ENCODE peak calls at places on chromosomes 5 and 9, in seven cellular contexts. One of them, this sample, is unnamed.

GRCh38 chr5:59390074-59390659 is 503.4 kb downstream of the PDE4D start:
- DNase-seq in A549: no peak
- DNase-seq in thyroid gland: no peak
- DNase-seq in IMR-90: peak
- DNase-seq in ovary: no peak
- DNase-seq in GM12892: no peak
- DNase-seq in HCT116: no peak
- DNase-seq in this sample: no peak

GRCh38 chr9:137696526-137696925 is 77.7 kb downstream of the EHMT1 start:
- DNase-seq in A549: no peak
- DNase-seq in thyroid gland: no peak
- DNase-seq in IMR-90: no peak
- DNase-seq in ovary: no peak
- DNase-seq in GM12892: no peak
- DNase-seq in HCT116: no peak
- DNase-seq in this sample: no peak

GRCh38 chr5:135039526-135040296 is 5.7 kb upstream of the PITX1 start:
- DNase-seq in A549: peak
- DNase-seq in thyroid gland: peak
- DNase-seq in IMR-90: no peak
- DNase-seq in ovary: no peak
- DNase-seq in GM12892: no peak
- DNase-seq in HCT116: no peak
- DNase-seq in this sample: no peak

GRCh38 chr5:65961644-65962043 is 35.3 kb downstream of the ERBIN start:
- DNase-seq in A549: no peak
- DNase-seq in thyroid gland: no peak
- DNase-seq in IMR-90: peak
- DNase-seq in ovary: no peak
- DNase-seq in GM12892: no peak
- DNase-seq in HCT116: no peak
- DNase-seq in this sample: peak

GRCh38 chr5:53045263-53045662 is 56.1 kb downstream of the ITGA2 start:
- DNase-seq in A549: no peak
- DNase-seq in thyroid gland: no peak
- DNase-seq in IMR-90: peak
- DNase-seq in ovary: no peak
- DNase-seq in GM12892: no peak
- DNase-seq in HCT116: no peak
- DNase-seq in this sample: no peak

GRCh38 chr5:138354387-138354786 is 1.9 kb downstream of the KDM3B start:
- DNase-seq in A549: no peak
- DNase-seq in thyroid gland: no peak
- DNase-seq in IMR-90: no peak
- DNase-seq in ovary: no peak
- DNase-seq in GM12892: no peak
- DNase-seq in HCT116: no peak
- DNase-seq in this sample: no peak

GRCh38 chr9:15873573-15874177 is 320.8 kb downstream of the CCDC171 start:
- DNase-seq in A549: peak
- DNase-seq in thyroid gland: no peak
- DNase-seq in IMR-90: peak
- DNase-seq in ovary: no peak
- DNase-seq in GM12892: no peak
- DNase-seq in HCT116: peak
- DNase-seq in this sample: no peak

GRCh38 chr5:77847814-77848290 is 71.7 kb upstream of the TBCA start:
- DNase-seq in A549: no peak
- DNase-seq in thyroid gland: no peak
- DNase-seq in IMR-90: no peak
- DNase-seq in ovary: no peak
- DNase-seq in GM12892: no peak
- DNase-seq in HCT116: no peak
- DNase-seq in this sample: no peak

GRCh38 chr9:130768265-130768664 is 66.8 kb upstream of the ABL1 start:
- DNase-seq in A549: no peak
- DNase-seq in thyroid gland: peak
- DNase-seq in IMR-90: peak
- DNase-seq in ovary: no peak
- DNase-seq in GM12892: no peak
- DNase-seq in HCT116: no peak
- DNase-seq in this sample: no peak

GRCh38 chr9:107404086-107404590 is 85.4 kb downstream of the KLF4 start:
- DNase-seq in A549: no peak
- DNase-seq in thyroid gland: no peak
- DNase-seq in IMR-90: no peak
- DNase-seq in ovary: no peak
- DNase-seq in GM12892: no peak
- DNase-seq in HCT116: no peak
- DNase-seq in this sample: no peak

GRCh38 chr9:131747352-131747751 is 7.5 kb upstream of the RAPGEF1 start:
- DNase-seq in A549: no peak
- DNase-seq in thyroid gland: no peak
- DNase-seq in IMR-90: peak
- DNase-seq in ovary: no peak
- DNase-seq in GM12892: no peak
- DNase-seq in HCT116: no peak
- DNase-seq in this sample: no peak

GRCh38 chr9:136110082-136111061 is 8.3 kb downstream of the TMEM250 start:
- DNase-seq in A549: no peak
- DNase-seq in thyroid gland: no peak
- DNase-seq in IMR-90: peak
- DNase-seq in ovary: no peak
- DNase-seq in GM12892: no peak
- DNase-seq in HCT116: no peak
- DNase-seq in this sample: no peak

GRCh38 chr5:121174351-121174750 is 677.3 kb upstream of the FTMT start:
- DNase-seq in A549: no peak
- DNase-seq in thyroid gland: no peak
- DNase-seq in IMR-90: peak
- DNase-seq in ovary: no peak
- DNase-seq in GM12892: no peak
- DNase-seq in HCT116: no peak
- DNase-seq in this sample: no peak

GRCh38 chr5:125476888-125477585 is 730.6 kb upstream of the ZNF608 start:
- DNase-seq in A549: no peak
- DNase-seq in thyroid gland: no peak
- DNase-seq in IMR-90: peak
- DNase-seq in ovary: no peak
- DNase-seq in GM12892: no peak
- DNase-seq in HCT116: no peak
- DNase-seq in this sample: no peak

GRCh38 chr5:137564475-137564961 is 65.4 kb upstream of the SPOCK1 start:
- DNase-seq in A549: no peak
- DNase-seq in thyroid gland: peak
- DNase-seq in IMR-90: no peak
- DNase-seq in ovary: no peak
- DNase-seq in GM12892: no peak
- DNase-seq in HCT116: no peak
- DNase-seq in this sample: no peak

DNA sequence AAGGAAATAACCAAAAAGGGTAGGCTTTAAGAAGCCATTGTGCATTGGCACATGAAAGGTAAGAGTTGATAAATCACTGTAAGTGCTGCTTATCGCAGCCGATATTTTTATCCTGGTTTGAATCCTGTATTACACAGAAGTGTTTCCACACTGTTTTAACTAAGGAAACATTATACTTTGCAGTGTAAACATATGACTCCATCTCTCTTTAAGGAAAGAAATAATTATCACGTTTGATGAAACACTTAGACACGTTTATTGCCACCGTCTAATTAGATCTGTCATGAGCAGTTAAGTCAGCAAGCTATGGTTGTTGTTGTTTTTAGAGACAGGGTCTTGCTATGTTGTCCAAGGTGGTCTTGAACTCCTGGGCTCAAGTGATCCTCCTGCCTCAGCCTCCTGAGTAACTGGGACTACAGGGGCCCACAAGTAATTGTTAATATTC is 85.7 kb upstream of the TNFAIP8 start:
- DNase-seq in A549: no peak
- DNase-seq in thyroid gland: no peak
- DNase-seq in IMR-90: no peak
- DNase-seq in ovary: no peak
- DNase-seq in GM12892: no peak
- DNase-seq in HCT116: no peak
- DNase-seq in this sample: no peak
- TF ChIP-seq POLR2A in A549: no peak
- TF ChIP-seq POLR2A in thyroid gland: no peak
- TF ChIP-seq POLR2A in IMR-90: no peak
- TF ChIP-seq POLR2A in ovary: no peak
- TF ChIP-seq POLR2A in GM12892: no peak
- TF ChIP-seq POLR2A in HCT116: no peak
- TF ChIP-seq POLR2A in this sample: no peak

DNA sequence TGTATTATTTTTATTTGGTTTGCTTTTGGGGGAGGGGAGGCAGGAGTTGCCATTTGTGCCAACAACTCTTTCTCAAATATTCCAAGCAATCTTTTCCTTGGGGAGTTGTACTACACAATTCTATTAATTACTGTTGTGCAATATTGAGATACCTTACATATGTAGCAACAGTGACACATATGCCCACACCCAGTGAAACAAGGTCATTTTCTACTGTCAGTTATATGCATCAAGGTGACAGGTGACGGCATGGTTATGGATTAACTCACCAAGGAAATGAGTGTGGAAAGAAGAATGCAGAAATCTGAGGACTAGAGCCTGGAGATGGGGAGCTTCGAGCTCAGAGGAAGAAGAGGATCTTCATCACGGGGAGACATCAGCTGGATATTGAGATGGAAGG is 17.9 kb upstream of the MSMP start:
- DNase-seq in A549: no peak
- DNase-seq in thyroid gland: no peak
- DNase-seq in IMR-90: no peak
- DNase-seq in ovary: no peak
- DNase-seq in GM12892: no peak
- DNase-seq in HCT116: no peak
- DNase-seq in this sample: no peak
- TF ChIP-seq POLR2A in A549: no peak
- TF ChIP-seq POLR2A in thyroid gland: no peak
- TF ChIP-seq POLR2A in IMR-90: no peak
- TF ChIP-seq POLR2A in ovary: no peak
- TF ChIP-seq POLR2A in GM12892: no peak
- TF ChIP-seq POLR2A in HCT116: no peak
- TF ChIP-seq POLR2A in this sample: no peak

DNA sequence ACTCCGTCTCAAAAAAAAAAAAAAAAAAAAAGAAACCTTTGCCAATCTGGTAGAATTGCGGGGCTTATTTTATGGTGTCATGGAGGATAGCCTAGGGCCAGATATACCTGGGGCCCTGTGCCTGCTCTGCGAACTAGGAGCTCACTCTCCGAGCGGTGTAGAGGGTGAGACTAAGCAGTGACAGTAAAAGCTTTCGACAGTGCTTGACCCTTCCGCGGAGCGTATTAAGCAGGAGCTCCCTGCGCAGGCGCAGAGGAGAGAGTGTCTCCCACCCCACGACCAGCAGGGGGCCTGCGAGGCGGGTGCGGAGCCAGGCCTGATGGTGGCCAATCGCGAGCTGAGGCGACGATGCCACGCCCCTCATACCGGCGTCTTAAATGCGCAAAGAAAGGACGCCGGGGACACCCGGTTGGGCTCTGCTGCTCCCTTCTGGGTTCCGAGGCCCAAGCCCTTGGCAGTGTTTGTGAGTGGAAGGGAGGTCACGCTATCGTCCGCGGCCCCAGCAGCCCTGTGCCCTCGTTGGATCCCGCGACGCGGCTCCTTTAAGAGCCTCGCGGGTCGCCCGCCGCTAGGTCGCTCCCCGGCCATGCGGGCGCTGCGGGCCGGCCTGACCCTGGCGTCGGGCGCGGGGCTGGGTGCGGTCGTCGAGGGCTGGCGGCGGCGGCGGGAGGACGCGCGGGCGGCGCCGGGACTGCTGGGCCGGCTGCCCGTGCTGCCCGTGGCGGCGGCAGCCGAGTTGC is at the start of gene ENDOG:
- DNase-seq in A549: peak
- DNase-seq in thyroid gland: peak
- DNase-seq in IMR-90: peak
- DNase-seq in ovary: peak
- DNase-seq in GM12892: peak
- DNase-seq in HCT116: peak
- DNase-seq in this sample: peak
- TF ChIP-seq POLR2A in A549: peak
- TF ChIP-seq POLR2A in thyroid gland: peak
- TF ChIP-seq POLR2A in IMR-90: peak
- TF ChIP-seq POLR2A in ovary: peak
- TF ChIP-seq POLR2A in GM12892: peak
- TF ChIP-seq POLR2A in HCT116: peak
- TF ChIP-seq POLR2A in this sample: peak

GRCh38 chr5:139393497-139394122 is 1.3 kb downstream of the PROB1 start:
- DNase-seq in A549: no peak
- DNase-seq in thyroid gland: no peak
- DNase-seq in IMR-90: no peak
- DNase-seq in ovary: no peak
- DNase-seq in GM12892: no peak
- DNase-seq in HCT116: no peak
- DNase-seq in this sample: no peak
- TF ChIP-seq POLR2A in A549: no peak
- TF ChIP-seq POLR2A in thyroid gland: no peak
- TF ChIP-seq POLR2A in IMR-90: no peak
- TF ChIP-seq POLR2A in ovary: no peak
- TF ChIP-seq POLR2A in GM12892: peak
- TF ChIP-seq POLR2A in HCT116: no peak
- TF ChIP-seq POLR2A in this sample: no peak

GRCh38 chr5:6599739-6600138 is 33.1 kb downstream of the NSUN2 start:
- DNase-seq in A549: no peak
- DNase-seq in thyroid gland: no peak
- DNase-seq in IMR-90: no peak
- DNase-seq in ovary: no peak
- DNase-seq in GM12892: no peak
- DNase-seq in HCT116: no peak
- DNase-seq in this sample: no peak
- TF ChIP-seq POLR2A in A549: no peak
- TF ChIP-seq POLR2A in thyroid gland: no peak
- TF ChIP-seq POLR2A in IMR-90: no peak
- TF ChIP-seq POLR2A in ovary: no peak
- TF ChIP-seq POLR2A in GM12892: no peak
- TF ChIP-seq POLR2A in HCT116: no peak
- TF ChIP-seq POLR2A in this sample: no peak

DNA sequence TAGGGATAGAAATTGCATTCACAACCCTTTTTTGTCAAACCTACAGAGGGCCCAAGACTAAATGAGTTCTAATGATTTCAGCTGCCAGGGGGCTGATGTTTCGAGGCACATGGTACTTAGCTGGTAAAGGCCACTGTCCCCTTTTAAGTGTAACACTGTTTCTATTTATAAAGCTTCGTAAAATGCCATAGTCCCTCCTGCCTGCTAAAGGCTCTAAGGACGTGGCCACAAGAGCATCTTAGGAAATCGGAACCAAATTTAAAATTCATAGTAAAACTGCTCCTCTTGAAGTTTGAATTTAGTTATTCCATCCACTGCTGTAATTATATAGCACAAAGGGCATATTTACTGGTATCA is 170.3 kb upstream of the WWC1 start:
- DNase-seq in A549: no peak
- DNase-seq in thyroid gland: no peak
- DNase-seq in IMR-90: no peak
- DNase-seq in ovary: no peak
- DNase-seq in GM12892: no peak
- DNase-seq in HCT116: no peak
- DNase-seq in this sample: no peak
- TF ChIP-seq POLR2A in A549: no peak
- TF ChIP-seq POLR2A in thyroid gland: no peak
- TF ChIP-seq POLR2A in IMR-90: no peak
- TF ChIP-seq POLR2A in ovary: no peak
- TF ChIP-seq POLR2A in GM12892: no peak
- TF ChIP-seq POLR2A in HCT116: no peak
- TF ChIP-seq POLR2A in this sample: no peak